ENCODE peak calls at places on chromosomes 12 and 14, in four cellular contexts. One of them, this sample, is unnamed.
A peak's percentile ranks its signal among the peaks of the same experiment; 100 is the strongest.

GRCh38 chr12:20599757-20600156 is 95.4 kb upstream of the SLCO1C1 start:
- DNase-seq in aorta: no peak
- DNase-seq in neural progenitor cell: no peak
- DNase-seq in PC-9: no peak
- DNase-seq in this sample: no peak

GRCh38 chr14:23119362-23120327 is 590 bp upstream of the CEBPE start:
- DNase-seq in neural progenitor cell: peak; percentile 38
- DNase-seq in aorta: no peak
- DNase-seq in PC-9: no peak
- DNase-seq in this sample: peak; percentile 50

GRCh38 chr14:101369916-101370592 is 191.2 kb upstream of the DIO3 start:
- DNase-seq in PC-9: no peak
- DNase-seq in neural progenitor cell: no peak
- DNase-seq in aorta: no peak
- DNase-seq in this sample: no peak

GRCh38 chr12:114403044-114403689 is 2.8 kb downstream of the TBX5 start:
- DNase-seq in aorta: no peak
- DNase-seq in neural progenitor cell: peak; percentile 95
- DNase-seq in PC-9: no peak
- DNase-seq in this sample: no peak

GRCh38 chr14:86203843-86204242 is 673.9 kb downstream of the FLRT2 start:
- DNase-seq in neural progenitor cell: no peak
- DNase-seq in aorta: no peak
- DNase-seq in PC-9: no peak
- DNase-seq in this sample: no peak

GRCh38 chr12:1391722-1392121 is 202.7 kb downstream of the FBXL14 start:
- DNase-seq in aorta: no peak
- DNase-seq in PC-9: no peak
- DNase-seq in neural progenitor cell: peak; percentile 55
- DNase-seq in this sample: no peak

GRCh38 chr12:122079532-122080081 is 1.1 kb downstream of the MLXIP start:
- DNase-seq in PC-9: no peak
- DNase-seq in aorta: peak; percentile 37
- DNase-seq in neural progenitor cell: no peak
- DNase-seq in this sample: no peak

GRCh38 chr12:122022393-122023338 is 982 bp downstream of the BCL7A start:
- DNase-seq in aorta: peak; percentile 56
- DNase-seq in PC-9: no peak
- DNase-seq in neural progenitor cell: peak; percentile 79
- DNase-seq in this sample: no peak

GRCh38 chr12:132449565-132450390 is 40.2 kb upstream of the FBRSL1 start:
- DNase-seq in PC-9: no peak
- DNase-seq in neural progenitor cell: no peak
- DNase-seq in aorta: no peak
- DNase-seq in this sample: peak; percentile 63

GRCh38 chr12:7947011-7947410 is 11.0 kb upstream of the SLC2A3 start:
- DNase-seq in neural progenitor cell: no peak
- DNase-seq in PC-9: peak; percentile 1
- DNase-seq in aorta: no peak
- DNase-seq in this sample: no peak

GRCh38 chr14:99374964-99375363 is 103.0 kb upstream of the BCL11B start:
- DNase-seq in neural progenitor cell: no peak
- DNase-seq in PC-9: no peak
- DNase-seq in aorta: no peak
- DNase-seq in this sample: no peak

GRCh38 chr14:39467889-39468524 is 35.8 kb upstream of the FBXO33 start:
- DNase-seq in PC-9: no peak
- DNase-seq in aorta: no peak
- DNase-seq in neural progenitor cell: peak; percentile 71
- DNase-seq in this sample: peak; percentile 24

GRCh38 chr12:54191550-54192022 is 2.8 kb upstream of the SMUG1 start:
- DNase-seq in aorta: peak; percentile 87
- DNase-seq in neural progenitor cell: peak; percentile 90
- DNase-seq in PC-9: peak; percentile 60
- DNase-seq in this sample: peak; percentile 63

GRCh38 chr12:88597361-88597760 is 17.1 kb upstream of the KITLG start:
- DNase-seq in PC-9: no peak
- DNase-seq in aorta: no peak
- DNase-seq in neural progenitor cell: no peak
- DNase-seq in this sample: no peak

GRCh38 chr12:74980510-74980909 is 229.1 kb downstream of the KCNC2 start:
- DNase-seq in neural progenitor cell: no peak
- DNase-seq in aorta: no peak
- DNase-seq in PC-9: no peak
- DNase-seq in this sample: no peak

GRCh38 chr14:85634205-85634604 is 104.3 kb downstream of the FLRT2 start:
- DNase-seq in PC-9: no peak
- DNase-seq in aorta: no peak
- DNase-seq in neural progenitor cell: no peak
- DNase-seq in this sample: no peak

GRCh38 chr12:89783321-89784060 is 74.9 kb upstream of the ATP2B1 start:
- DNase-seq in PC-9: no peak
- DNase-seq in aorta: no peak
- DNase-seq in neural progenitor cell: no peak
- DNase-seq in this sample: no peak

GRCh38 chr12:12788131-12788530 is 2.7 kb downstream of the APOLD1 start:
- DNase-seq in neural progenitor cell: no peak
- DNase-seq in aorta: no peak
- DNase-seq in PC-9: no peak
- DNase-seq in this sample: no peak

GRCh38 chr12:23502259-23502658 is 447.2 kb downstream of the SOX5 start:
- DNase-seq in neural progenitor cell: no peak
- DNase-seq in PC-9: no peak
- DNase-seq in aorta: no peak
- DNase-seq in this sample: no peak

GRCh38 chr12:15601210-15601800 is 187.9 kb downstream of the EPS8 start:
- DNase-seq in PC-9: peak; percentile 75
- DNase-seq in aorta: no peak
- DNase-seq in neural progenitor cell: no peak
- DNase-seq in this sample: no peak

GRCh38 chr12:21149849-21150248 is 18.9 kb downstream of the SLCO1B1 start:
- DNase-seq in aorta: no peak
- DNase-seq in PC-9: no peak
- DNase-seq in neural progenitor cell: peak; percentile 35
- DNase-seq in this sample: no peak

GRCh38 chr14:89108608-89109007 is 284.2 kb downstream of the TTC8 start:
- DNase-seq in neural progenitor cell: no peak
- DNase-seq in PC-9: no peak
- DNase-seq in aorta: no peak
- DNase-seq in this sample: no peak

GRCh38 chr12:78530065-78530765 is 334.4 kb upstream of the SYT1 start:
- DNase-seq in aorta: no peak
- DNase-seq in neural progenitor cell: peak; percentile 36
- DNase-seq in PC-9: no peak
- DNase-seq in this sample: no peak

GRCh38 chr14:99971087-99971928 is 93.9 kb upstream of the EVL start:
- DNase-seq in neural progenitor cell: peak; percentile 98
- DNase-seq in PC-9: peak; percentile 45
- DNase-seq in aorta: peak; percentile 79
- DNase-seq in this sample: peak; percentile 84

GRCh38 chr12:53994691-53995310 is 5.2 kb upstream of the HOXC9 start:
- DNase-seq in aorta: no peak
- DNase-seq in PC-9: no peak
- DNase-seq in neural progenitor cell: no peak
- DNase-seq in this sample: no peak

GRCh38 chr12:48818831-48819590 is 715 bp downstream of the CACNB3 start:
- DNase-seq in aorta: no peak
- DNase-seq in neural progenitor cell: peak; percentile 63
- DNase-seq in PC-9: no peak
- DNase-seq in this sample: no peak

GRCh38 chr14:31232081-31232480 is 24.5 kb upstream of the HECTD1 start:
- DNase-seq in neural progenitor cell: no peak
- DNase-seq in PC-9: no peak
- DNase-seq in aorta: no peak
- DNase-seq in this sample: no peak

GRCh38 chr14:95500772-95501401 is 15.6 kb downstream of the SYNE3 start:
- DNase-seq in aorta: peak; percentile 78
- DNase-seq in neural progenitor cell: no peak
- DNase-seq in PC-9: no peak
- DNase-seq in this sample: no peak

GRCh38 chr14:38254565-38255407 is 1.1 kb downstream of the CLEC14A start:
- DNase-seq in aorta: peak; percentile 42
- DNase-seq in neural progenitor cell: peak; percentile 71
- DNase-seq in PC-9: no peak
- DNase-seq in this sample: no peak

GRCh38 chr12:67991158-67991557 is 1.9 kb downstream of the IFNG-AS1 start:
- DNase-seq in neural progenitor cell: no peak
- DNase-seq in PC-9: no peak
- DNase-seq in aorta: no peak
- DNase-seq in this sample: peak; percentile 46

GRCh38 chr12:99444859-99445316 is 202.7 kb upstream of the GARIN6 start:
- DNase-seq in PC-9: no peak
- DNase-seq in aorta: no peak
- DNase-seq in neural progenitor cell: no peak
- DNase-seq in this sample: no peak

GRCh38 chr14:80638620-80639215 is 302.8 kb downstream of the CEP128 start:
- DNase-seq in PC-9: peak; percentile 100
- DNase-seq in aorta: no peak
- DNase-seq in neural progenitor cell: no peak
- DNase-seq in this sample: no peak

GRCh38 chr14:102510616-102511520 is 1.3 kb upstream of the ANKRD9 start:
- DNase-seq in aorta: no peak
- DNase-seq in neural progenitor cell: peak; percentile 91
- DNase-seq in PC-9: no peak
- DNase-seq in this sample: peak; percentile 52

GRCh38 chr12:48859607-48860006 is 6.1 kb downstream of the RND1 start:
- DNase-seq in PC-9: no peak
- DNase-seq in aorta: no peak
- DNase-seq in neural progenitor cell: no peak
- DNase-seq in this sample: no peak

GRCh38 chr12:19222566-19222965 is 93.0 kb downstream of the PLEKHA5 start:
- DNase-seq in PC-9: no peak
- DNase-seq in aorta: no peak
- DNase-seq in neural progenitor cell: no peak
- DNase-seq in this sample: no peak

GRCh38 chr12:130711751-130712150 is 4.3 kb downstream of the RIMBP2 start:
- DNase-seq in aorta: no peak
- DNase-seq in neural progenitor cell: no peak
- DNase-seq in PC-9: no peak
- DNase-seq in this sample: no peak

GRCh38 chr14:23650506-23650905 is 14.3 kb downstream of the DHRS2 start:
- DNase-seq in neural progenitor cell: no peak
- DNase-seq in aorta: no peak
- DNase-seq in PC-9: no peak
- DNase-seq in this sample: no peak

GRCh38 chr14:104214819-104215218 is 76.4 kb downstream of the KIF26A start:
- DNase-seq in PC-9: no peak
- DNase-seq in aorta: peak; percentile 4
- DNase-seq in neural progenitor cell: no peak
- DNase-seq in this sample: no peak
- H3K36me3 ChIP-seq in PC-9: no peaks in the 10 kb centered on the region
- H3K36me3 ChIP-seq in aorta: no peaks in the 10 kb centered on the region
- H3K36me3 ChIP-seq in neural progenitor cell: no peaks in the 10 kb centered on the region
- H3K36me3 ChIP-seq in this sample: no peaks in the 10 kb centered on the region

GRCh38 chr12:32541754-32542374 is 137.2 kb upstream of the DNM1L start:
- DNase-seq in PC-9: peak; percentile 86
- DNase-seq in aorta: no peak
- DNase-seq in neural progenitor cell: no peak
- DNase-seq in this sample: no peak
- H3K4me3 ChIP-seq in PC-9: peak overlapping the region; percentile 12
- H3K4me3 ChIP-seq in aorta: no peak overlapping the region
- H3K4me3 ChIP-seq in neural progenitor cell: no peak overlapping the region
- H3K4me3 ChIP-seq in this sample: no peak overlapping the region

GRCh38 chr12:3015356-3015755 is 56.2 kb downstream of the TEAD4 start:
- DNase-seq in neural progenitor cell: no peak
- DNase-seq in aorta: no peak
- DNase-seq in PC-9: no peak
- DNase-seq in this sample: no peak
- H3K36me3 ChIP-seq in neural progenitor cell: no peaks in the 10 kb centered on the region
- H3K36me3 ChIP-seq in aorta: no peaks in the 10 kb centered on the region
- H3K36me3 ChIP-seq in PC-9: no peaks in the 10 kb centered on the region
- H3K36me3 ChIP-seq in this sample: no peaks in the 10 kb centered on the region

GRCh38 chr12:104303538-104304151 is at the start of gene EID3:
- DNase-seq in aorta: peak; percentile 95
- DNase-seq in PC-9: peak; percentile 71
- DNase-seq in neural progenitor cell: peak; percentile 84
- DNase-seq in this sample: peak; percentile 87
- H3K4me3 ChIP-seq in aorta: peak within 1 kb of the TSS; percentile 17
- H3K4me3 ChIP-seq in PC-9: peak within 1 kb of the TSS; percentile 59
- H3K4me3 ChIP-seq in neural progenitor cell: peak within 1 kb of the TSS; percentile 33
- H3K4me3 ChIP-seq in this sample: peak within 1 kb of the TSS; percentile 51

This sample was measured in GM06990.